ENCODE peak calls at places on chromosomes 3 and 15, in eight cellular contexts. One of them, this sample, is unnamed.

GRCh38 chr15:98443483-98443882 is 204.9 kb upstream of the IGF1R start:
- DNase-seq in tibial nerve: no peak
- DNase-seq in cardiac muscle cell: no peak
- DNase-seq in IMR-90: no peak
- DNase-seq in HFFc6: no peak
- DNase-seq in prostate gland: no peak
- DNase-seq in fibroblast of lung: no peak
- DNase-seq in MM.1S: no peak
- DNase-seq in this sample: no peak

GRCh38 chr15:89494941-89495637 is 1.3 kb downstream of the RHCG start:
- DNase-seq in tibial nerve: no peak
- DNase-seq in cardiac muscle cell: peak
- DNase-seq in IMR-90: no peak
- DNase-seq in HFFc6: no peak
- DNase-seq in prostate gland: no peak
- DNase-seq in fibroblast of lung: peak
- DNase-seq in MM.1S: peak
- DNase-seq in this sample: no peak

GRCh38 chr3:146277953-146278631 is 27.2 kb upstream of the PLSCR4 start:
- DNase-seq in tibial nerve: peak
- DNase-seq in cardiac muscle cell: peak
- DNase-seq in IMR-90: peak
- DNase-seq in HFFc6: peak
- DNase-seq in prostate gland: no peak
- DNase-seq in fibroblast of lung: peak
- DNase-seq in MM.1S: no peak
- DNase-seq in this sample: no peak

GRCh38 chr15:34460451-34460850 is 22.8 kb upstream of the GOLGA8A start:
- DNase-seq in tibial nerve: no peak
- DNase-seq in cardiac muscle cell: no peak
- DNase-seq in IMR-90: no peak
- DNase-seq in HFFc6: no peak
- DNase-seq in prostate gland: no peak
- DNase-seq in fibroblast of lung: no peak
- DNase-seq in MM.1S: no peak
- DNase-seq in this sample: no peak

GRCh38 chr15:58704155-58704825 is 45.2 kb downstream of the ADAM10 start:
- DNase-seq in tibial nerve: no peak
- DNase-seq in cardiac muscle cell: peak
- DNase-seq in IMR-90: peak
- DNase-seq in HFFc6: peak
- DNase-seq in prostate gland: no peak
- DNase-seq in fibroblast of lung: peak
- DNase-seq in MM.1S: no peak
- DNase-seq in this sample: no peak

GRCh38 chr15:66523926-66524325 is 18.8 kb downstream of the ZWILCH start:
- DNase-seq in tibial nerve: no peak
- DNase-seq in cardiac muscle cell: no peak
- DNase-seq in IMR-90: no peak
- DNase-seq in HFFc6: no peak
- DNase-seq in prostate gland: no peak
- DNase-seq in fibroblast of lung: no peak
- DNase-seq in MM.1S: no peak
- DNase-seq in this sample: no peak

GRCh38 chr15:52441846-52442245 is 86.8 kb downstream of the MYO5A start:
- DNase-seq in tibial nerve: no peak
- DNase-seq in cardiac muscle cell: no peak
- DNase-seq in IMR-90: peak
- DNase-seq in HFFc6: no peak
- DNase-seq in prostate gland: no peak
- DNase-seq in fibroblast of lung: no peak
- DNase-seq in MM.1S: no peak
- DNase-seq in this sample: no peak

GRCh38 chr15:90249123-90249863 is at the start of gene TTLL13:
- DNase-seq in tibial nerve: peak
- DNase-seq in cardiac muscle cell: peak
- DNase-seq in IMR-90: peak
- DNase-seq in HFFc6: peak
- DNase-seq in prostate gland: peak
- DNase-seq in fibroblast of lung: peak
- DNase-seq in MM.1S: peak
- DNase-seq in this sample: no peak

GRCh38 chr3:149657796-149658443 is at the start of gene WWTR1:
- DNase-seq in tibial nerve: peak
- DNase-seq in cardiac muscle cell: peak
- DNase-seq in IMR-90: peak
- DNase-seq in HFFc6: peak
- DNase-seq in prostate gland: peak
- DNase-seq in fibroblast of lung: peak
- DNase-seq in MM.1S: peak
- DNase-seq in this sample: peak

GRCh38 chr3:127746400-127747057 is 73.8 kb downstream of the ABTB1 start:
- DNase-seq in tibial nerve: no peak
- DNase-seq in cardiac muscle cell: no peak
- DNase-seq in IMR-90: no peak
- DNase-seq in HFFc6: no peak
- DNase-seq in prostate gland: no peak
- DNase-seq in fibroblast of lung: no peak
- DNase-seq in MM.1S: no peak
- DNase-seq in this sample: no peak

GRCh38 chr15:79609501-79609900 is 177.4 kb downstream of the MINAR1 start:
- DNase-seq in tibial nerve: no peak
- DNase-seq in cardiac muscle cell: no peak
- DNase-seq in IMR-90: no peak
- DNase-seq in HFFc6: no peak
- DNase-seq in prostate gland: no peak
- DNase-seq in fibroblast of lung: no peak
- DNase-seq in MM.1S: no peak
- DNase-seq in this sample: no peak

GRCh38 chr3:9037113-9037715 is 73.9 kb upstream of the RAD18 start:
- DNase-seq in tibial nerve: peak
- DNase-seq in cardiac muscle cell: no peak
- DNase-seq in IMR-90: no peak
- DNase-seq in HFFc6: no peak
- DNase-seq in prostate gland: no peak
- DNase-seq in fibroblast of lung: no peak
- DNase-seq in MM.1S: no peak
- DNase-seq in this sample: no peak

GRCh38 chr3:156180077-156180476 is 59.7 kb downstream of the KCNAB1 start:
- DNase-seq in tibial nerve: no peak
- DNase-seq in cardiac muscle cell: peak
- DNase-seq in IMR-90: peak
- DNase-seq in HFFc6: no peak
- DNase-seq in prostate gland: no peak
- DNase-seq in fibroblast of lung: peak
- DNase-seq in MM.1S: no peak
- DNase-seq in this sample: no peak

GRCh38 chr3:195850857-195851531 is 39.3 kb upstream of the MUC4 start:
- DNase-seq in tibial nerve: peak
- DNase-seq in cardiac muscle cell: peak
- DNase-seq in IMR-90: peak
- DNase-seq in HFFc6: peak
- DNase-seq in prostate gland: peak
- DNase-seq in fibroblast of lung: peak
- DNase-seq in MM.1S: peak
- DNase-seq in this sample: peak

GRCh38 chr3:112813723-112814171 is 32.9 kb downstream of the CD200R1L start:
- DNase-seq in tibial nerve: peak
- DNase-seq in cardiac muscle cell: peak
- DNase-seq in IMR-90: peak
- DNase-seq in HFFc6: peak
- DNase-seq in prostate gland: no peak
- DNase-seq in fibroblast of lung: no peak
- DNase-seq in MM.1S: peak
- DNase-seq in this sample: no peak

GRCh38 chr15:43912208-43912607 is 85.4 kb downstream of the WDR76 start:
- DNase-seq in tibial nerve: no peak
- DNase-seq in cardiac muscle cell: no peak
- DNase-seq in IMR-90: no peak
- DNase-seq in HFFc6: no peak
- DNase-seq in prostate gland: no peak
- DNase-seq in fibroblast of lung: no peak
- DNase-seq in MM.1S: no peak
- DNase-seq in this sample: no peak

GRCh38 chr15:43908641-43909040 is 81.8 kb downstream of the WDR76 start:
- DNase-seq in tibial nerve: no peak
- DNase-seq in cardiac muscle cell: no peak
- DNase-seq in IMR-90: no peak
- DNase-seq in HFFc6: no peak
- DNase-seq in prostate gland: no peak
- DNase-seq in fibroblast of lung: peak
- DNase-seq in MM.1S: no peak
- DNase-seq in this sample: no peak

GRCh38 chr15:43912991-43913927 is 86.5 kb downstream of the WDR76 start:
- DNase-seq in tibial nerve: peak
- DNase-seq in cardiac muscle cell: peak
- DNase-seq in IMR-90: peak
- DNase-seq in HFFc6: peak
- DNase-seq in prostate gland: no peak
- DNase-seq in fibroblast of lung: peak
- DNase-seq in MM.1S: no peak
- DNase-seq in this sample: peak

GRCh38 chr15:43913941-43914340 is 87.1 kb downstream of the WDR76 start:
- DNase-seq in tibial nerve: no peak
- DNase-seq in cardiac muscle cell: peak
- DNase-seq in IMR-90: no peak
- DNase-seq in HFFc6: no peak
- DNase-seq in prostate gland: no peak
- DNase-seq in fibroblast of lung: no peak
- DNase-seq in MM.1S: no peak
- DNase-seq in this sample: no peak

GRCh38 chr15:43911235-43911661 is 84.4 kb downstream of the WDR76 start:
- DNase-seq in tibial nerve: peak
- DNase-seq in cardiac muscle cell: peak
- DNase-seq in IMR-90: peak
- DNase-seq in HFFc6: peak
- DNase-seq in prostate gland: no peak
- DNase-seq in fibroblast of lung: peak
- DNase-seq in MM.1S: no peak
- DNase-seq in this sample: peak
- TF ChIP-seq CTCF in tibial nerve: no peak
- TF ChIP-seq CTCF in cardiac muscle cell: no peak
- TF ChIP-seq CTCF in IMR-90: no peak
- TF ChIP-seq CTCF in HFFc6: no peak
- TF ChIP-seq CTCF in prostate gland: no peak
- TF ChIP-seq CTCF in fibroblast of lung: no peak
- TF ChIP-seq CTCF in MM.1S: no peak
- TF ChIP-seq CTCF in this sample: no peak

GRCh38 chr15:23663232-23663631 is 15.6 kb upstream of the MAGEL2 start:
- DNase-seq in tibial nerve: no peak
- DNase-seq in cardiac muscle cell: no peak
- DNase-seq in IMR-90: no peak
- DNase-seq in HFFc6: no peak
- DNase-seq in prostate gland: no peak
- DNase-seq in fibroblast of lung: no peak
- DNase-seq in MM.1S: no peak
- DNase-seq in this sample: no peak
- TF ChIP-seq CTCF in tibial nerve: no peak
- TF ChIP-seq CTCF in cardiac muscle cell: no peak
- TF ChIP-seq CTCF in IMR-90: no peak
- TF ChIP-seq CTCF in HFFc6: no peak
- TF ChIP-seq CTCF in prostate gland: no peak
- TF ChIP-seq CTCF in fibroblast of lung: no peak
- TF ChIP-seq CTCF in MM.1S: no peak
- TF ChIP-seq CTCF in this sample: no peak

GRCh38 chr3:13482106-13482690 is 2.1 kb downstream of the HDAC11 start:
- DNase-seq in tibial nerve: no peak
- DNase-seq in cardiac muscle cell: no peak
- DNase-seq in IMR-90: no peak
- DNase-seq in HFFc6: no peak
- DNase-seq in prostate gland: no peak
- DNase-seq in fibroblast of lung: no peak
- DNase-seq in MM.1S: no peak
- DNase-seq in this sample: no peak

GRCh38 chr3:13487403-13487802 is 7.3 kb downstream of the HDAC11 start:
- DNase-seq in tibial nerve: no peak
- DNase-seq in cardiac muscle cell: no peak
- DNase-seq in IMR-90: no peak
- DNase-seq in HFFc6: no peak
- DNase-seq in prostate gland: no peak
- DNase-seq in fibroblast of lung: no peak
- DNase-seq in MM.1S: no peak
- DNase-seq in this sample: no peak

GRCh38 chr3:13484861-13485590 is 4.9 kb downstream of the HDAC11 start:
- DNase-seq in tibial nerve: no peak
- DNase-seq in cardiac muscle cell: peak
- DNase-seq in IMR-90: peak
- DNase-seq in HFFc6: peak
- DNase-seq in prostate gland: peak
- DNase-seq in fibroblast of lung: peak
- DNase-seq in MM.1S: no peak
- DNase-seq in this sample: no peak

GRCh38 chr3:13483286-13483685 is 3.2 kb downstream of the HDAC11 start:
- DNase-seq in tibial nerve: no peak
- DNase-seq in cardiac muscle cell: no peak
- DNase-seq in IMR-90: no peak
- DNase-seq in HFFc6: no peak
- DNase-seq in prostate gland: no peak
- DNase-seq in fibroblast of lung: no peak
- DNase-seq in MM.1S: no peak
- DNase-seq in this sample: no peak

DNA sequence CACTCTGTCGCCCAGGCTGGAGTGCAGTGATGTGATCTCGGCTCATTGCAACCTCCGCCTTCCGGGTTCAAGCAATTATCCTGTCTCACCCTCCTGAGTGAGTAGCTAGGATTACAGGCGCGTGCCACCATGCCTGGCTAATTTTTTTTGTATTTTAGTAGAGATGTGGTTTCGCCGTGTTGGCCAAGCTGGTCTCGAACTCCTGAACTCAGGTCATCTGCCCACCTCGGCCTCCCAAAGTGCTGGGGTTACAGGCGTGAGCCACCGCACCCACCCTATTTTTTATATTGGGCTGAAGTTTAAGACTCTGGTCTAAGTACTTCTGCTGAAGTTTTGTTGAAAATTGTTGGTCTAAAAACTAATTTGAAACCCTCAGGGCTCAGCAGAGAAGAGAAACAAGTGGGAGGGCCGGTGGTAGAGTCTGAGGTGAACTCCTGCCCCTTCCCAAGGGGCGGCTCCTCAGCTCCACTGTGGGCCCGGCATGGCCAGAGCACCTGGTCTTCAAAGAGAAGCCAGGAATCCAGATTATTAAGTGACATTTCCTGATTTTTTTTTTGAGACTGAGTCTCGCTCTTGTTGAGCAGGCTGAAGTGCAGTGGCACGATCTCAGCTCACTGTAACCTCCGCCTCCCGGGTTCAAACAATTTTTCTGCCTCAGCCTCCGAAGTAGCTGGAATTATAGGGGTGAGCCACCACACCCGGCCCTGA is 4.0 kb downstream of the HDAC11 start:
- DNase-seq in tibial nerve: no peak
- DNase-seq in cardiac muscle cell: no peak
- DNase-seq in IMR-90: no peak
- DNase-seq in HFFc6: no peak
- DNase-seq in prostate gland: no peak
- DNase-seq in fibroblast of lung: no peak
- DNase-seq in MM.1S: no peak
- DNase-seq in this sample: no peak
- TF ChIP-seq CTCF in tibial nerve: no peak
- TF ChIP-seq CTCF in cardiac muscle cell: no peak
- TF ChIP-seq CTCF in IMR-90: no peak
- TF ChIP-seq CTCF in HFFc6: no peak
- TF ChIP-seq CTCF in prostate gland: no peak
- TF ChIP-seq CTCF in fibroblast of lung: no peak
- TF ChIP-seq CTCF in MM.1S: no peak
- TF ChIP-seq CTCF in this sample: no peak

GRCh38 chr3:135907422-135908165 is 57.9 kb upstream of the PPP2R3A start:
- DNase-seq in tibial nerve: no peak
- DNase-seq in cardiac muscle cell: no peak
- DNase-seq in IMR-90: no peak
- DNase-seq in HFFc6: no peak
- DNase-seq in prostate gland: peak
- DNase-seq in fibroblast of lung: no peak
- DNase-seq in MM.1S: no peak
- DNase-seq in this sample: no peak
- TF ChIP-seq CTCF in tibial nerve: no peak
- TF ChIP-seq CTCF in cardiac muscle cell: no peak
- TF ChIP-seq CTCF in IMR-90: no peak
- TF ChIP-seq CTCF in HFFc6: no peak
- TF ChIP-seq CTCF in prostate gland: no peak
- TF ChIP-seq CTCF in fibroblast of lung: no peak
- TF ChIP-seq CTCF in MM.1S: no peak
- TF ChIP-seq CTCF in this sample: no peak

This sample was measured in Panc1.